ENCODE peak calls at places on chromosomes 5 and 9, in four cellular contexts. K is mammary epithelial cell, Z is left ventricle myocardium inferior, H is upper lobe of left lung. D is an unnamed sample.

GRCh38 chr5:137866541-137867388 is 895 bp upstream of the MYOT start:
- DNase-seq in K (no peak), Z (no peak), H (no peak), D (no peak)

GRCh38 chr5:174314261-174314660 is 268.8 kb downstream of the NSG2 start:
- DNase-seq in K (no peak), Z (no peak), H (peak; percentile 56), D (no peak)

GRCh38 chr9:88574993-88575392 is 40.0 kb downstream of the NXNL2 start:
- DNase-seq in K (peak; percentile 26), Z (no peak), H (no peak), D (no peak)

GRCh38 chr5:172979778-172980177 is 3.8 kb upstream of the ATP6V0E1 start:
- DNase-seq in K (peak; percentile 37), Z (no peak), H (no peak), D (no peak)

GRCh38 chr5:75167345-75167744 is 69.3 kb downstream of the ANKRD31 start:
- DNase-seq in K (peak; percentile 6), Z (no peak), H (no peak), D (no peak)

GRCh38 chr5:178432421-178433272 is 157.5 kb downstream of the COL23A1 start:
- DNase-seq in K (no peak), Z (no peak), H (no peak), D (no peak)

GRCh38 chr5:36944607-36945225 is 68.1 kb downstream of the NIPBL start:
- DNase-seq in K (peak; percentile 39), Z (no peak), H (no peak), D (no peak)

GRCh38 chr5:83255268-83255667 is 177.9 kb downstream of the XRCC4 start:
- DNase-seq in K (peak; percentile 40), Z (no peak), H (no peak), D (no peak)

GRCh38 chr5:120465281-120465961 is 1.3 kb downstream of the PRR16 start:
- DNase-seq in K (peak; percentile 42), Z (peak; percentile 48), H (peak; percentile 76), D (peak; percentile 22)

GRCh38 chr5:78534148-78535009 is 114.2 kb downstream of the LHFPL2 start:
- DNase-seq in K (no peak), Z (peak; percentile 41), H (peak; percentile 67), D (peak; percentile 66)

GRCh38 chr5:96809898-96810297 is 2.2 kb upstream of the ERAP1 start:
- DNase-seq in K (no peak), Z (no peak), H (no peak), D (no peak)

GRCh38 chr9:33290247-33290993 is at the start of gene NFX1:
- DNase-seq in K (peak; percentile 99), Z (peak; percentile 98), H (peak; percentile 98), D (peak; percentile 99)

GRCh38 chr9:26744362-26744965 is 148.1 kb downstream of the CAAP1 start:
- DNase-seq in K (peak; percentile 9), Z (no peak), H (no peak), D (no peak)

GRCh38 chr5:125776656-125777055 is 646.6 kb upstream of the GRAMD2B start:
- DNase-seq in K (no peak), Z (no peak), H (no peak), D (no peak)

GRCh38 chr5:37786855-37787254 is 53.0 kb downstream of the GDNF start:
- DNase-seq in K (peak; percentile 75), Z (no peak), H (no peak), D (no peak)

GRCh38 chr9:101465330-101465915 is 29.8 kb upstream of the ALDOB start:
- DNase-seq in K (peak; percentile 74), Z (no peak), H (no peak), D (peak; percentile 29)

GRCh38 chr9:114366334-114367128 is 21.3 kb downstream of the AKNA start:
- DNase-seq in K (peak; percentile 21), Z (no peak), H (no peak), D (no peak)

GRCh38 chr5:14464661-14465060 is 116.9 kb upstream of the OTULINL start:
- DNase-seq in K (no peak), Z (no peak), H (no peak), D (no peak)

DNA sequence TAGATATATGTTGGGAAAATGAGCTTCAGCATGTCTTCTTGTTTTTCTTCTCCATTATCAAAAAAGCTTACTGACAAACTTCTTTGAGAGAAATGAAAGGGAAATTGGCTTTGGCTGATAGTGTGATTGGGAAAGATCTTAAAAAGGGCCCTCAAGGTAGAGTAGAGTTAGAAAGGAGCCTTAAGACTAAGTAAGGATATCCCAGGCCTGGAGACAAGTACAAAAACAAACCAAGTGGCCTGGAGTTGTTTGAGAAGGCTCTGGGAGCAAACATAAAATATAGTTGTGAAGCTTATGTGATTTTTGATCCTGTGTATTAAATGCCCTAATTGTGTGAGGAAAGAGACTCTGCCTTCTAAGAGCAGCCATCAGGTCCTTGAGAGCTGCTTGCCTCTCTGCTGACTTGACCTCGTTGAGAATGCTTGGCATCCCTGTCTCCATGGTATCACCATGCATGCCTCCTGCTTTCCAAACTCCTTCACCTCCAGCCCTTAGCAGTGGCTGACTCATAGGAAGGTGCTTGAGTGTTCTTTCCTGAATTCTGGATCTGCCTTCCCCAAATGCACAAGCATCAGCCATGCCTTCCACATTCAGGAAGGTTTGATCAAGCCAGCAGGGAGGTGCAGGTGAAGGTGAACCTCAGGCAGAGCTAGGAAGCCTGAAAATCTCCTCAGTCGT is 78.9 kb downstream of the SMARCA2 start:
- DNase-seq in K (peak; percentile 49), Z (no peak), H (no peak), D (no peak)
- H3K27ac ChIP-seq in K (no peak overlapping the region), Z (no peak overlapping the region), H (peak overlapping the region; percentile 37), D (no peak overlapping the region)

DNA sequence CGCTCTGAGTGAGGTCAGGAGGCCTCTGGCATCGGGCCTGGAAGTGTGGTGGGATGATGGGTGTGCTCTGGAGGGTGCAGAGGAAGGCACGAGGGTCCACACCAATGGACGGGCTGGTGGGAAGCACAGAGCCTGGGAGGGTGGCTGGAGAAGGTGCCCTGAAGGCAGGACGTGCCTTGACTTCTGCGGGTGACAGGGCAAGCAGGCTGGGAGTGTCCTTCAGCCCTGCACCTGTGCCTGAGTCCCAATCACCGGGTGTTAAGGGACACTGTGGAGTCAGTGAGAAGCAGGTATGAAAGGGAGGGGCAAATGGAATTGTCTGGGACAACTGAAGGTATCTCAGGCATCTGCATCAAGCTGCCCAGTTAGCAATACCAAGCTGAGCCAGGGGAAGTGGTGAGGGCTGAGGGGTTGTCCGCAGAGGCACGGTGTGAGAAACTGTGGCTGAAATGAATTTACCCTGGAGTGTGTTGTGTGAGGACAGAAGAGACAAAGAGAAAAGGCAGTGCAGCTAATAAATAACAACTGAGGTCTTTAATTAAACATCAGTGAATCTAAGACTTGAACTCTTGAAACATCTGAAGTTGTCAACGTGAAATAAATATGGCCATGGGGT is 50.4 kb downstream of the DAP start:
- DNase-seq in K (no peak), Z (no peak), H (peak; percentile 21), D (no peak)
- H3K4me1 ChIP-seq in K (peaks cover 13% of the 10 kb centered on the region), Z (peaks cover 6% of the 10 kb centered on the region), H (no peaks in the 10 kb centered on the region), D (no peaks in the 10 kb centered on the region)

GRCh38 chr9:112384219-112384618 is 4.3 kb downstream of the HSDL2 start:
- DNase-seq in K (no peak), Z (no peak), H (no peak), D (no peak)
- H3K27ac ChIP-seq in K (no peak overlapping the region), Z (peak overlapping the region; percentile 60), H (peak overlapping the region; percentile 43), D (peak overlapping the region; percentile 37)

GRCh38 chr5:53039855-53040254 is 50.7 kb downstream of the ITGA2 start:
- DNase-seq in K (no peak), Z (no peak), H (no peak), D (no peak)
- H3K4me1 ChIP-seq in K (peaks cover 49% of the 10 kb centered on the region), Z (peaks cover 27% of the 10 kb centered on the region), H (peaks cover 18% of the 10 kb centered on the region), D (peaks cover 6% of the 10 kb centered on the region)

GRCh38 chr5:149782900-149783586 is 52.9 kb downstream of the PPARGC1B start:
- DNase-seq in K (no peak), Z (peak; percentile 3), H (no peak), D (no peak)
- H3K27ac ChIP-seq in K (no peak overlapping the region), Z (peak overlapping the region; percentile 88), H (no peak overlapping the region), D (peak overlapping the region; percentile 95)

DNA sequence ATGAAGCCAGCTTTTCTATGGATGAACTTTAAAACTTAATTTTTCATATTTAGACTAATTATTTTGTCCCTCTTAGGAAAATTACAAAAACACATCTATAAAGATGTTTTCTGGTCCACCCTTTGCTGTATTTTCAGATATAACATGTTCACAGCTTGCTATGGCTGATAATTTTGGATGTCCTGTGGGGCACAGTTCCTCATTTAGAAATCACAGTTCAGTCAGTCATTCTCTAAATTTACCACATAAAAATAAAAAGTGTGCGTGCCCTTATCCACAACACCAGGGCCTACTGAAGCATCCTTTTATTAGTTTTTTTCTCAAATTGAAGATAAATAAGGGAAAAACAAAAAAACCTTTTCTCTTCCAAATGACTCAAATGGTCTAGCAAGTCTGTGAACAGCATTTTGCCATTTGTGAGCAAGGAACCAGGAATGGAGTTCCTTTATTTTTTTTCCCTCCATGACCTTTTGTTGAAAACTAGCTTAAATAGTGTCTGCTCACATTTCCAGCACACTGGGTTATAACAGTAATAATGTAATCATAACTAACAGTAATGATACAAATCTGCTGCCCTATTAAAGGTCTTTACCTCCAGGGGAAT is 87.1 kb downstream of the CEMIP2 start:
- DNase-seq in K (no peak), Z (no peak), H (no peak), D (no peak)
- H3K4me1 ChIP-seq in K (peaks cover 68% of the 10 kb centered on the region), Z (peaks cover 56% of the 10 kb centered on the region), H (peaks cover 69% of the 10 kb centered on the region), D (peaks cover 10% of the 10 kb centered on the region)

DNA sequence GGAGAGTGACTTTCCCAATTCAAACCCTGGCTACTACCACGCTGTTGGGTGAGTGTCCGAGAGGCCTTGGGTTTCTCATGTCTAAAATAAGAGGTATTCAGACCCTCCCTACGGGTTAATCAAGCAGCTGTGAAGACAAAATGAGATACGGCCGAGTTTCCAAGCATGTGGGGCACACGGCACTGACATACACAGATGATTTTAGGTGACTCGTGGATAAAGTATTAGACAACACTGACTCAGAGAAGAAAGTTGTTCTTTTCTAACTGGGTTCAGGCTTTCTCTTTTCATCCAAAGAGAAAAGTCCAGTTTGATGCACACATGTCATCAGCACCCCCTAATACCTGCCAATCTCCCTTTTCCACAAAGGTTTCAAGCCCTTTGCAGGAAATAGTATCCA is 15.6 kb downstream of the FOXI1 start:
- DNase-seq in K (peak; percentile 25), Z (no peak), H (no peak), D (no peak)
- H3K27ac ChIP-seq in K (peak overlapping the region; percentile 40), Z (no peak overlapping the region), H (no peak overlapping the region), D (no peak overlapping the region)

GRCh38 chr5:420632-421286 is 22.2 kb upstream of the EXOC3 start:
- DNase-seq in K (no peak), Z (no peak), H (peak; percentile 73), D (no peak)

GRCh38 chr5:421287-421880 is 21.6 kb upstream of the EXOC3 start:
- DNase-seq in K (no peak), Z (no peak), H (peak; percentile 78), D (no peak)

GRCh38 chr5:422323-423232 is 20.4 kb upstream of the EXOC3 start:
- DNase-seq in K (no peak), Z (no peak), H (no peak), D (no peak)

GRCh38 chr5:423233-423565 is 19.8 kb upstream of the EXOC3 start:
- DNase-seq in K (no peak), Z (no peak), H (peak; percentile 41), D (no peak)

GRCh38 chr5:421901-422300 is 21.1 kb upstream of the EXOC3 start:
- DNase-seq in K (no peak), Z (no peak), H (no peak), D (no peak)
- H3K4me1 ChIP-seq in K (peaks cover 12% of the 10 kb centered on the region), Z (no peaks in the 10 kb centered on the region), H (no peaks in the 10 kb centered on the region), D (no peaks in the 10 kb centered on the region)

D was measured in right cardiac atrium.